ENCODE peak calls at places on chromosome 2, in ten cellular contexts. One of them, this sample, is unnamed.

GRCh38 chr2:37585982-37586621 is 85.3 kb downstream of the CDC42EP3 start:
- DNase-seq in effector memory CD4-positive, alpha-beta T cell: peak; percentile 66
- DNase-seq in SW 1271: peak; percentile 79
- DNase-seq in AG08396: peak; percentile 35
- DNase-seq in left ventricle myocardium inferior: no peak
- DNase-seq in GM03348: peak; percentile 74
- DNase-seq in endothelial cell: no peak
- DNase-seq in adrenal gland: peak; percentile 76
- DNase-seq in cardiac muscle cell: no peak
- DNase-seq in astrocyte: peak; percentile 98
- DNase-seq in this sample: peak; percentile 51

GRCh38 chr2:8581601-8582041 is 100.2 kb upstream of the ID2 start:
- DNase-seq in effector memory CD4-positive, alpha-beta T cell: no peak
- DNase-seq in SW 1271: no peak
- DNase-seq in AG08396: no peak
- DNase-seq in left ventricle myocardium inferior: no peak
- DNase-seq in GM03348: no peak
- DNase-seq in endothelial cell: no peak
- DNase-seq in adrenal gland: peak; percentile 67
- DNase-seq in cardiac muscle cell: no peak
- DNase-seq in astrocyte: no peak
- DNase-seq in this sample: no peak

GRCh38 chr2:30447149-30448045 is at the start of gene LCLAT1:
- DNase-seq in effector memory CD4-positive, alpha-beta T cell: peak; percentile 86
- DNase-seq in SW 1271: peak; percentile 60
- DNase-seq in AG08396: peak; percentile 88
- DNase-seq in left ventricle myocardium inferior: peak; percentile 89
- DNase-seq in GM03348: peak; percentile 95
- DNase-seq in endothelial cell: peak; percentile 73
- DNase-seq in adrenal gland: peak; percentile 91
- DNase-seq in cardiac muscle cell: peak; percentile 75
- DNase-seq in astrocyte: peak; percentile 52
- DNase-seq in this sample: peak; percentile 89

GRCh38 chr2:239240480-239240881 is 160.3 kb downstream of the HDAC4 start:
- DNase-seq in effector memory CD4-positive, alpha-beta T cell: no peak
- DNase-seq in SW 1271: no peak
- DNase-seq in AG08396: no peak
- DNase-seq in left ventricle myocardium inferior: peak; percentile 75
- DNase-seq in GM03348: no peak
- DNase-seq in endothelial cell: no peak
- DNase-seq in adrenal gland: peak; percentile 95
- DNase-seq in cardiac muscle cell: no peak
- DNase-seq in astrocyte: no peak
- DNase-seq in this sample: no peak

GRCh38 chr2:240645346-240646060 is 20.2 kb downstream of the GPR35 start:
- DNase-seq in effector memory CD4-positive, alpha-beta T cell: no peak
- DNase-seq in SW 1271: no peak
- DNase-seq in AG08396: peak; percentile 9
- DNase-seq in left ventricle myocardium inferior: peak; percentile 6
- DNase-seq in GM03348: peak; percentile 4
- DNase-seq in endothelial cell: no peak
- DNase-seq in adrenal gland: peak; percentile 9
- DNase-seq in cardiac muscle cell: no peak
- DNase-seq in astrocyte: no peak
- DNase-seq in this sample: no peak

GRCh38 chr2:16287281-16287680 is 346.9 kb downstream of the MYCN start:
- DNase-seq in effector memory CD4-positive, alpha-beta T cell: no peak
- DNase-seq in SW 1271: no peak
- DNase-seq in AG08396: no peak
- DNase-seq in left ventricle myocardium inferior: no peak
- DNase-seq in GM03348: no peak
- DNase-seq in endothelial cell: no peak
- DNase-seq in adrenal gland: no peak
- DNase-seq in cardiac muscle cell: no peak
- DNase-seq in astrocyte: no peak
- DNase-seq in this sample: no peak

GRCh38 chr2:104844813-104845551 is 8.9 kb upstream of the POU3F3 start:
- DNase-seq in effector memory CD4-positive, alpha-beta T cell: no peak
- DNase-seq in SW 1271: no peak
- DNase-seq in AG08396: peak; percentile 12
- DNase-seq in left ventricle myocardium inferior: no peak
- DNase-seq in GM03348: no peak
- DNase-seq in endothelial cell: no peak
- DNase-seq in adrenal gland: no peak
- DNase-seq in cardiac muscle cell: peak; percentile 57
- DNase-seq in astrocyte: no peak
- DNase-seq in this sample: no peak

GRCh38 chr2:158753561-158754302 is 41.4 kb upstream of the DAPL1 start:
- DNase-seq in effector memory CD4-positive, alpha-beta T cell: no peak
- DNase-seq in SW 1271: peak; percentile 4
- DNase-seq in AG08396: peak; percentile 74
- DNase-seq in left ventricle myocardium inferior: peak; percentile 23
- DNase-seq in GM03348: peak; percentile 86
- DNase-seq in endothelial cell: peak; percentile 45
- DNase-seq in adrenal gland: peak; percentile 71
- DNase-seq in cardiac muscle cell: peak; percentile 69
- DNase-seq in astrocyte: peak; percentile 44
- DNase-seq in this sample: peak; percentile 71

GRCh38 chr2:42618116-42618515 is 49.7 kb downstream of the MTA3 start:
- DNase-seq in effector memory CD4-positive, alpha-beta T cell: no peak
- DNase-seq in SW 1271: no peak
- DNase-seq in AG08396: no peak
- DNase-seq in left ventricle myocardium inferior: no peak
- DNase-seq in GM03348: no peak
- DNase-seq in endothelial cell: no peak
- DNase-seq in adrenal gland: no peak
- DNase-seq in cardiac muscle cell: no peak
- DNase-seq in astrocyte: no peak
- DNase-seq in this sample: no peak

GRCh38 chr2:67213677-67214402 is 183.3 kb upstream of the ETAA1 start:
- DNase-seq in effector memory CD4-positive, alpha-beta T cell: no peak
- DNase-seq in SW 1271: no peak
- DNase-seq in AG08396: no peak
- DNase-seq in left ventricle myocardium inferior: no peak
- DNase-seq in GM03348: no peak
- DNase-seq in endothelial cell: no peak
- DNase-seq in adrenal gland: no peak
- DNase-seq in cardiac muscle cell: no peak
- DNase-seq in astrocyte: no peak
- DNase-seq in this sample: no peak

This sample was measured in HTR-8/SVneo.